ENCODE peak calls at places on chromosome 5, in four cellular contexts. One of them, this sample, is unnamed.

GRCh38 chr5:91841423-91841822 is 458.3 kb upstream of the ARRDC3 start:
- DNase-seq in kidney tubule cell: no peak
- DNase-seq in GM23338: no peak
- DNase-seq in tibial artery: no peak
- DNase-seq in this sample: no peak

GRCh38 chr5:64384761-64385160 is 121.1 kb upstream of the RGS7BP start:
- DNase-seq in kidney tubule cell: peak; percentile 70
- DNase-seq in GM23338: peak; percentile 50
- DNase-seq in tibial artery: no peak
- DNase-seq in this sample: peak; percentile 19

GRCh38 chr5:169831331-169831730 is 149.0 kb downstream of the INSYN2B start:
- DNase-seq in kidney tubule cell: no peak
- DNase-seq in GM23338: no peak
- DNase-seq in tibial artery: no peak
- DNase-seq in this sample: no peak

GRCh38 chr5:169651526-169651925 is 14.5 kb downstream of the DOCK2 start:
- DNase-seq in kidney tubule cell: no peak
- DNase-seq in GM23338: no peak
- DNase-seq in tibial artery: no peak
- DNase-seq in this sample: no peak

GRCh38 chr5:2802693-2803365 is 51.4 kb upstream of the IRX2 start:
- DNase-seq in kidney tubule cell: no peak
- DNase-seq in GM23338: no peak
- DNase-seq in tibial artery: no peak
- DNase-seq in this sample: no peak

GRCh38 chr5:14735944-14736343 is 71.4 kb downstream of the OTULIN start:
- DNase-seq in kidney tubule cell: no peak
- DNase-seq in GM23338: no peak
- DNase-seq in tibial artery: no peak
- DNase-seq in this sample: no peak

GRCh38 chr5:72427488-72428437 is 79.4 kb downstream of the ZNF366 start:
- DNase-seq in kidney tubule cell: peak; percentile 78
- DNase-seq in GM23338: peak; percentile 29
- DNase-seq in tibial artery: no peak
- DNase-seq in this sample: no peak

GRCh38 chr5:75620184-75620959 is 9.1 kb downstream of the ANKDD1B start:
- DNase-seq in kidney tubule cell: no peak
- DNase-seq in GM23338: no peak
- DNase-seq in tibial artery: no peak
- DNase-seq in this sample: no peak

GRCh38 chr5:95081500-95082355 is 203.2 kb downstream of the MCTP1 start:
- DNase-seq in kidney tubule cell: peak; percentile 67
- DNase-seq in GM23338: peak; percentile 54
- DNase-seq in tibial artery: no peak
- DNase-seq in this sample: peak; percentile 32

GRCh38 chr5:72537166-72537565 is 30.0 kb upstream of the ZNF366 start:
- DNase-seq in kidney tubule cell: no peak
- DNase-seq in GM23338: no peak
- DNase-seq in tibial artery: no peak
- DNase-seq in this sample: no peak

This sample was measured in testis.